ENCODE peak calls at places on chromosomes 5 and 9, in five cellular contexts. W is fibroblast of the conjunctiva, F is SW480, M is right atrium auricular region, D is thoracic aorta. E is an unnamed sample.

GRCh38 chr5:173501271-173501670 is 115.2 kb downstream of the BOD1 start:
- DNase-seq in F (no peak), W (no peak), M (no peak), D (no peak), E (no peak)

GRCh38 chr5:66223637-66224036 is 79.5 kb downstream of the SREK1 start:
- DNase-seq in F (no peak), W (no peak), D (no peak), M (no peak), E (peak)

GRCh38 chr5:105670586-105670985 is 2000.2 kb downstream of the EFNA5 start:
- DNase-seq in M (no peak), F (peak), D (no peak), W (no peak), E (no peak)

GRCh38 chr5:17077447-17078233 is 139.8 kb upstream of the BASP1 start:
- DNase-seq in W (no peak), D (no peak), F (no peak), M (no peak), E (no peak)

GRCh38 chr5:139738193-139738592 is 57.4 kb upstream of the PSD2 start:
- DNase-seq in D (no peak), W (no peak), F (no peak), M (no peak), E (no peak)

GRCh38 chr9:133349965-133350624 is 2.1 kb downstream of the RPL7A start:
- DNase-seq in W (no peak), D (no peak), M (no peak), F (no peak), E (no peak)

GRCh38 chr5:36744041-36744677 is 132.4 kb upstream of the NIPBL start:
- DNase-seq in W (no peak), F (peak), M (no peak), D (no peak), E (no peak)

GRCh38 chr9:83596899-83597504 is 25.9 kb upstream of the IDNK start:
- DNase-seq in F (peak), M (no peak), W (peak), D (no peak), E (peak)

GRCh38 chr5:180467989-180468731 is 26.0 kb upstream of the CNOT6 start:
- DNase-seq in F (no peak), W (no peak), D (no peak), M (no peak), E (no peak)

GRCh38 chr9:134185536-134186011 is 21.2 kb upstream of the RNU6ATAC start:
- DNase-seq in F (no peak), D (no peak), M (no peak), W (no peak), E (no peak)

GRCh38 chr9:23559522-23559921 is 266.5 kb downstream of the ELAVL2 start:
- DNase-seq in D (no peak), F (no peak), W (no peak), M (no peak), E (no peak)

GRCh38 chr5:149851211-149851610 is 93.4 kb downstream of the PDE6A start:
- DNase-seq in W (no peak), D (no peak), F (no peak), M (no peak), E (no peak)

GRCh38 chr5:144203750-144204596 is 33.3 kb downstream of the KCTD16 start:
- DNase-seq in W (peak), D (no peak), F (peak), M (no peak), E (peak)

GRCh38 chr5:90534922-90535321 is 5.5 kb upstream of the LYSMD3 start:
- DNase-seq in W (no peak), D (no peak), F (no peak), M (no peak), E (no peak)

GRCh38 chr5:66206465-66206864 is 62.4 kb downstream of the SREK1 start:
- DNase-seq in M (no peak), D (no peak), W (no peak), F (no peak), E (no peak)

GRCh38 chr9:4615251-4615650 is 46.8 kb upstream of the PLPP6 start:
- DNase-seq in M (no peak), F (peak), D (no peak), W (peak), E (no peak)

GRCh38 chr5:173408946-173409345 is 80.7 kb upstream of the STC2 start:
- DNase-seq in F (no peak), D (no peak), M (no peak), W (no peak), E (no peak)

GRCh38 chr9:104412238-104412637 is 91.8 kb upstream of the OR13F1 start:
- DNase-seq in F (no peak), W (no peak), D (no peak), M (no peak), E (no peak)

GRCh38 chr5:179110528-179110927 is 50.4 kb downstream of the ZNF354C start:
- DNase-seq in W (no peak), M (peak), D (no peak), F (no peak), E (no peak)

GRCh38 chr5:136810198-136810823 is 445.0 kb upstream of the TRPC7 start:
- DNase-seq in F (no peak), M (no peak), W (no peak), D (no peak), E (no peak)

GRCh38 chr5:177364159-177364962 is 6.6 kb downstream of the RGS14 start:
- DNase-seq in W (no peak), M (no peak), D (no peak), F (no peak), E (no peak)

GRCh38 chr5:139457241-139457640 is 5.3 kb downstream of the ECSCR start:
- DNase-seq in W (no peak), M (no peak), F (no peak), D (no peak), E (no peak)

GRCh38 chr9:8868632-8869031 is 1069.1 kb upstream of the DMAC1 start:
- DNase-seq in M (no peak), W (no peak), F (no peak), D (no peak), E (no peak)

GRCh38 chr9:70007831-70008230 is 35.8 kb upstream of the MAMDC2 start:
- DNase-seq in W (no peak), F (no peak), M (no peak), D (no peak), E (no peak)

GRCh38 chr5:87101321-87101720 is 166.4 kb upstream of the RASA1 start:
- DNase-seq in M (no peak), W (no peak), F (no peak), D (no peak), E (no peak)

GRCh38 chr9:129422843-129423700 is 197.8 kb downstream of the C9orf50 start:
- DNase-seq in F (peak), W (no peak), D (no peak), M (no peak), E (no peak)

GRCh38 chr5:60989790-60990189 is 44.8 kb downstream of the NDUFAF2 start:
- DNase-seq in F (no peak), M (no peak), W (no peak), D (no peak), E (no peak)

GRCh38 chr5:68172314-68172713 is 43.2 kb upstream of the PIK3R1 start:
- DNase-seq in M (no peak), F (no peak), W (no peak), D (no peak), E (no peak)